ENCODE peak calls at places on chromosomes 12 and 14, in six cellular contexts. Q, Z, X, L, V and F are unnamed samples.

GRCh38 chr12:69066420-69067373 is 133.7 kb upstream of the CPM start:
- DNase-seq in Z (no peak), L (no peak), Q (no peak), X (no peak), V (no peak), F (no peak)

GRCh38 chr12:23115984-23116383 is 491.0 kb downstream of the ETNK1 start:
- DNase-seq in Z (no peak), L (no peak), V (no peak), X (no peak), Q (no peak), F (no peak)

GRCh38 chr14:77158175-77158908 is 16.8 kb upstream of the ZDHHC22 start:
- DNase-seq in X (no peak), V (peak; percentile 59), Z (peak; percentile 58), L (no peak), Q (no peak), F (no peak)

GRCh38 chr12:47343684-47344567 is 264.2 kb upstream of the AMIGO2 start:
- DNase-seq in Z (no peak), Q (no peak), X (no peak), V (no peak), L (no peak), F (no peak)

GRCh38 chr12:130280226-130280625 is 57.5 kb upstream of the PIWIL1 start:
- DNase-seq in Z (no peak), L (no peak), V (no peak), X (no peak), Q (no peak), F (no peak)

GRCh38 chr12:18522806-18523205 is 215.0 kb downstream of the PLCZ1 start:
- DNase-seq in Z (no peak), X (no peak), V (no peak), Q (no peak), L (no peak), F (no peak)

GRCh38 chr12:68510394-68510793 is 100.3 kb upstream of the RAP1B start:
- DNase-seq in L (no peak), X (no peak), V (no peak), Z (no peak), Q (no peak), F (no peak)

GRCh38 chr14:70785556-70785955 is 23.8 kb downstream of the MAP3K9 start:
- DNase-seq in V (no peak), Q (no peak), X (no peak), Z (no peak), L (no peak), F (no peak)

GRCh38 chr12:911191-911826 is 38.2 kb downstream of the RAD52 start:
- DNase-seq in Z (no peak), X (no peak), V (no peak), Q (no peak), L (no peak), F (no peak)

GRCh38 chr12:107917912-107918800 is 143.7 kb downstream of the ASCL4 start:
- DNase-seq in L (no peak), V (peak; percentile 23), X (no peak), Z (no peak), Q (no peak), F (no peak)

GRCh38 chr14:53019391-53019790 is 68.5 kb upstream of the FERMT2 start:
- DNase-seq in L (no peak), V (no peak), Z (no peak), X (no peak), Q (no peak), F (no peak)

GRCh38 chr12:56189918-56190694 is 823 bp upstream of the SMARCC2 start:
- DNase-seq in Z (peak; percentile 88), V (peak; percentile 93), Q (peak; percentile 74), L (peak; percentile 77), X (peak; percentile 86), F (peak; percentile 56)

GRCh38 chr12:118052324-118053070 is 8.5 kb downstream of the WSB2 start:
- DNase-seq in L (no peak), V (no peak), Q (no peak), X (peak; percentile 60), Z (peak; percentile 91), F (no peak)

GRCh38 chr12:106767954-106768501 is 6.5 kb upstream of the RIC8B start:
- DNase-seq in L (no peak), X (no peak), V (peak; percentile 65), Z (no peak), Q (no peak), F (no peak)

GRCh38 chr12:100020370-100020769 is 35.6 kb upstream of the ANKS1B start:
- DNase-seq in V (no peak), Q (no peak), X (no peak), L (no peak), Z (no peak), F (no peak)

GRCh38 chr12:25054783-25055144 is 105.9 kb upstream of the BCAT1 start:
- DNase-seq in L (peak; percentile 20), X (no peak), Z (no peak), V (no peak), Q (peak; percentile 23), F (no peak)

GRCh38 chr12:110670161-110670701 is 18.7 kb downstream of the HVCN1 start:
- DNase-seq in Z (no peak), Q (no peak), V (no peak), L (peak; percentile 38), X (no peak), F (no peak)

GRCh38 chr12:57175428-57176138 is 28.2 kb upstream of the LRP1-AS start:
- DNase-seq in V (peak; percentile 66), X (peak; percentile 92), Q (no peak), Z (peak; percentile 84), L (no peak), F (no peak)

GRCh38 chr14:64885555-64885954 is 5.8 kb upstream of the SPTB start:
- DNase-seq in Z (no peak), Q (no peak), L (no peak), X (no peak), V (no peak), F (no peak)

GRCh38 chr12:15982471-15982870 is 71.3 kb downstream of the DERA start:
- DNase-seq in L (no peak), V (no peak), Q (no peak), X (no peak), Z (no peak), F (no peak)

GRCh38 chr14:100193417-100194357 is 34.2 kb upstream of the DEGS2 start:
- DNase-seq in X (peak; percentile 31), Z (no peak), Q (no peak), L (no peak), V (peak; percentile 17), F (no peak)

GRCh38 chr14:104514156-104514848 is 65.3 kb upstream of the C14orf180 start:
- DNase-seq in L (no peak), Q (no peak), Z (peak; percentile 53), V (no peak), X (no peak), F (no peak)

GRCh38 chr12:40828593-40828990 is 136.4 kb downstream of the CNTN1 start:
- DNase-seq in V (no peak), Q (no peak), Z (no peak), L (no peak), X (no peak), F (no peak)

GRCh38 chr12:21940972-21941521 is at the start of gene ABCC9:
- DNase-seq in L (no peak), Z (peak; percentile 62), Q (no peak), V (peak; percentile 46), X (peak; percentile 63), F (no peak)

GRCh38 chr12:4148418-4149056 is 125.0 kb upstream of the CCND2 start:
- DNase-seq in Z (no peak), Q (no peak), X (no peak), V (no peak), L (no peak), F (peak; percentile 45)

GRCh38 chr12:57142121-57142520 is 5.3 kb downstream of the LRP1-AS start:
- DNase-seq in V (no peak), Q (no peak), L (no peak), Z (no peak), X (peak; percentile 73), F (no peak)

GRCh38 chr12:53560386-53560785 is 53.1 kb upstream of the NPFF start:
- DNase-seq in Z (peak; percentile 61), L (no peak), Q (no peak), V (no peak), X (no peak), F (no peak)

GRCh38 chr12:49105504-49106120 is 5.0 kb downstream of the LMBR1L start:
- DNase-seq in Q (no peak), Z (no peak), X (no peak), L (no peak), V (no peak), F (no peak)

GRCh38 chr12:46233418-46233817 is 35.4 kb downstream of the SLC38A1 start:
- DNase-seq in L (no peak), Q (no peak), V (no peak), Z (no peak), X (no peak), F (no peak)

GRCh38 chr12:6620137-6620884 is 13.1 kb upstream of the CHD4 start:
- DNase-seq in Z (no peak), L (peak; percentile 63), V (no peak), X (no peak), Q (peak; percentile 50), F (no peak)

DNA sequence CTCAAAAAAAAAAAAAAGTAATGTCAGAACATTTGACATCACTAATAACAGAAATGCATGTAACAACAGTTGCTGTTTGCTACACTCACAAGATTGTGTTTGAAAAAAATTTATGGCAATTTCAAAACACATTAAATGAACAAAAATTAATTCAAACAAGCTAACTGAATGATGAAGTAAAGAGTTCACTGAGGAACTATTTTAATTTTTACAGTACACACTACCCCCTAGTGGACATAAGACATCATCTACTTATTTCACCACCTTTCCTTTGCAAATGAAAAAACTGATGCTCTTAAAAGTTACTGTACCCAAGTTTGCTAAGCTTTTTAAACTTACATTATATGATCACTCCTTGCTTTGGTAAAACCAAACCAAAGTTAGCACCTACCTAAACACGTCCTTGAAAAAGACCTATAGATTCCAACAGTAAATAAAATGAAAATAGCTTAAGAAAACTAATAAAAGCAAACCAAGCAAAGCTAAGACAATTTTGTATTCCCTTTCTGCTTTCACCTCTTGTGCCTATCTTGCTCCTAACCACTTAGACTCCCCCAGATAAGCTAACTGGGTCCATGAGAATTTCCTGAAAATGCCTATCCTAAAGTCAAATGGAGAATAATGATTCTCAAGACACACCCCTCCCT is 22.2 kb downstream of the UBE2N start:
- DNase-seq in Q (peak; percentile 47), V (no peak), Z (no peak), L (peak; percentile 68), X (no peak), F (no peak)
- H3K4me1 ChIP-seq in Q (peaks cover 69% of the 10 kb centered on the region), V (no peaks in the 10 kb centered on the region), Z (no peaks in the 10 kb centered on the region), L (no peaks in the 10 kb centered on the region), X (peaks cover 8% of the 10 kb centered on the region), F (peaks cover 10% of the 10 kb centered on the region)

GRCh38 chr14:55604900-55605418 is 25.0 kb downstream of the KTN1 start:
- DNase-seq in Z (no peak), L (no peak), V (no peak), X (no peak), Q (no peak), F (no peak)
- H3K27ac ChIP-seq in Z (no peak overlapping the region), L (no peak overlapping the region), V (no peak overlapping the region), X (no peak overlapping the region), Q (no peak overlapping the region), F (no peak overlapping the region)

GRCh38 chr14:74574706-74575105 is 37.3 kb downstream of the LTBP2 start:
- DNase-seq in L (no peak), V (no peak), X (no peak), Z (no peak), Q (no peak), F (no peak)
- H3K4me1 ChIP-seq in L (peaks cover 36% of the 10 kb centered on the region), V (peaks cover 22% of the 10 kb centered on the region), X (peaks cover 5% of the 10 kb centered on the region), Z (no peaks in the 10 kb centered on the region), Q (peaks cover 39% of the 10 kb centered on the region), F (peaks cover 22% of the 10 kb centered on the region)

DNA sequence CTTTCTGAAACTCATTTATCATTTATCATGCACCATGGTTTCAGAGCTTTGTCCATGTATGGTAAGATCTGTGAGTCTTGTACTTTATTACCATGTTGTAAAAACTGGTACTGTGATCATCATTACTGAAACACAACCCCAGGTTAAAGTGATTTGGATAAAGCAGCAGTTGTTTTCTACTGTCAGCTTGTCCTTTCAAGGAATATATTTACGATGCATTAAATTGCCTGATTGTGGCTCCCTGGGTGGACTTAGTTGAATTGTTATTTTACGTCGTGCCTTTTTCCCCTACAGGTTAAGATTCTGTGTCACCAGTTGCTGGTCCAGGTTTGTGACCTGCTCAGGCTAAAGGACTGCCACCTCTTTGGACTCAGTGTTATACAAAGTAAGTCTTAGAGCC is 46.1 kb downstream of the FRMD6 start:
- DNase-seq in L (no peak), Q (no peak), V (no peak), X (no peak), Z (no peak), F (no peak)
- H3K27ac ChIP-seq in L (no peak overlapping the region), Q (no peak overlapping the region), V (no peak overlapping the region), X (peak overlapping the region; percentile 82), Z (no peak overlapping the region), F (no peak overlapping the region)